ENCODE peak calls at places on chromosomes 12 and 14, in six cellular contexts. V is neuronal stem cell, Q is IMR-90, M is mesenchymal stem cell, W is H9, B is H1. A is an unnamed sample.

GRCh38 chr12:89827592-89827991 is 119.0 kb upstream of the ATP2B1 start:
- DNase-seq in V (peak; percentile 6), Q (no peak), M (no peak), W (no peak), B (no peak), A (peak; percentile 52)

GRCh38 chr14:97058071-97058470 is 260.9 kb downstream of the VRK1 start:
- DNase-seq in V (no peak), Q (no peak), M (no peak), W (no peak), B (no peak), A (no peak)

GRCh38 chr12:106582661-106583577 is at the start of gene RFX4:
- DNase-seq in V (peak; percentile 76), Q (no peak), M (peak; percentile 5), W (peak; percentile 94), B (no peak), A (no peak)

GRCh38 chr14:32059702-32060101 is 17.4 kb upstream of the ARHGAP5 start:
- DNase-seq in V (no peak), Q (no peak), M (no peak), W (no peak), B (no peak), A (no peak)

GRCh38 chr12:96343347-96343954 is 56.8 kb downstream of the CDK17 start:
- DNase-seq in V (no peak), Q (peak; percentile 22), M (no peak), W (no peak), B (no peak), A (no peak)

GRCh38 chr12:111418594-111418880 is 12.8 kb downstream of the SH2B3 start:
- DNase-seq in V (no peak), Q (no peak), M (no peak), W (peak; percentile 47), B (no peak), A (no peak)

GRCh38 chr12:120783197-120783596 is 57.6 kb downstream of the ACADS start:
- DNase-seq in V (no peak), Q (peak; percentile 87), M (peak; percentile 66), W (no peak), B (no peak), A (peak; percentile 76)

GRCh38 chr14:35789651-35790050 is 19.4 kb downstream of the RALGAPA1 start:
- DNase-seq in V (no peak), Q (peak; percentile 68), M (no peak), W (no peak), B (no peak), A (no peak)

GRCh38 chr14:22555573-22556011 is 33.4 kb downstream of the DAD1 start:
- DNase-seq in V (no peak), Q (peak; percentile 52), M (no peak), W (no peak), B (no peak), A (no peak)

GRCh38 chr12:131250028-131250950 is 296.6 kb downstream of the ADGRD1 start:
- DNase-seq in V (no peak), Q (no peak), M (no peak), W (no peak), B (no peak), A (no peak)
- H3K14ac ChIP-seq in V (no peak overlapping the region), Q (no peak overlapping the region), M (no peak overlapping the region), W (peak overlapping the region; percentile 62), B (no peak overlapping the region), A (no peak overlapping the region)

GRCh38 chr14:59215353-59215752 is 26.9 kb downstream of the DAAM1 start:
- DNase-seq in V (no peak), Q (peak; percentile 77), M (no peak), W (no peak), B (no peak), A (peak; percentile 1)

GRCh38 chr14:59215757-59216156 is 27.3 kb downstream of the DAAM1 start:
- DNase-seq in V (no peak), Q (no peak), M (no peak), W (no peak), B (no peak), A (peak; percentile 44)

GRCh38 chr14:59217011-59217410 is 28.5 kb downstream of the DAAM1 start:
- DNase-seq in V (no peak), Q (no peak), M (no peak), W (no peak), B (no peak), A (no peak)

GRCh38 chr14:59213368-59214315 is 25.2 kb downstream of the DAAM1 start:
- DNase-seq in V (no peak), Q (peak; percentile 72), M (peak; percentile 34), W (no peak), B (no peak), A (no peak)

DNA sequence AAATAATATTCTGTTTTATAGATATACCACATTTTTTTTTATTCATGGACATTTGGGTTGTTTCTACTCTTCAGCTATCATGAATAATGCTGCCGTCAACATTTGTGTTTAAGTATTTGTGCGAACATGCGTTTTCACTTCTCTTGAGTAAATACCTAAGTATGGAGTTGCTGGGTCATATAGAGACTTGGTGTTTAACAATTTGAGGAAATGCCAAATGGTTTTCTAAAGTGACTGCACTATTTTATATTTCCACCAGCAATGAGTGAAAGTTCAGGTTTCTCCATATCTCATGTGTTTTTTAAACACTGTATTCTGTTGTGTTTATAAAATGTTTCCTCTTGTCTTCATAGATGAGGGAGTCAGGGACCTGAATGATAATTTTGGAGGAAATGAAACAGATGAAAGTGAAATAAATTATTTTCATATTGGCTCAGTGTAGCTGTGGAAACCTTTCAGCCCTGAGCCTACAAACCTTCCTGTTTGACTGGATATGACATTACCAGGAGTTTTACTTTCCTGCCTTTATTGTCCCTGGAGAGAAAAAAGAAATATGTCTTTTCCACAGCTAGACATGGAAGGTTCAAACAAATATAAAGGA is 26.3 kb downstream of the DAAM1 start:
- DNase-seq in V (no peak), Q (no peak), M (no peak), W (no peak), B (no peak), A (no peak)
- H3K27ac ChIP-seq in V (no peak overlapping the region), Q (no peak overlapping the region), M (no peak overlapping the region), W (no peak overlapping the region), B (no peak overlapping the region), A (no peak overlapping the region)

GRCh38 chr12:26833692-26834168 is 736 bp upstream of the ITPR2 start:
- DNase-seq in V (peak; percentile 38), Q (peak; percentile 13), M (peak; percentile 85), W (peak; percentile 85), B (no peak), A (peak; percentile 87)

GRCh38 chr12:26830783-26831601 is 2.0 kb downstream of the ITPR2 start:
- DNase-seq in V (no peak), Q (no peak), M (peak; percentile 28), W (peak; percentile 41), B (no peak), A (peak; percentile 61)

GRCh38 chr12:26830358-26830757 is 2.6 kb downstream of the ITPR2 start:
- DNase-seq in V (no peak), Q (no peak), M (no peak), W (no peak), B (no peak), A (no peak)

GRCh38 chr12:26832817-26833691 is at the start of gene ITPR2:
- DNase-seq in V (peak; percentile 85), Q (peak; percentile 78), M (peak; percentile 96), W (peak; percentile 97), B (peak; percentile 73), A (peak; percentile 97)

GRCh38 chr12:26831959-26832816 is 806 bp downstream of the ITPR2 start:
- DNase-seq in V (peak; percentile 29), Q (peak; percentile 80), M (peak; percentile 87), W (peak; percentile 57), B (no peak), A (peak; percentile 86)
- H3K9ac ChIP-seq in V (peak overlapping the region; percentile 56), Q (peak overlapping the region; percentile 93), M (peak overlapping the region; percentile 99), W (peak overlapping the region; percentile 73), B (peak overlapping the region; percentile 40), A (peak overlapping the region; percentile 65)

DNA sequence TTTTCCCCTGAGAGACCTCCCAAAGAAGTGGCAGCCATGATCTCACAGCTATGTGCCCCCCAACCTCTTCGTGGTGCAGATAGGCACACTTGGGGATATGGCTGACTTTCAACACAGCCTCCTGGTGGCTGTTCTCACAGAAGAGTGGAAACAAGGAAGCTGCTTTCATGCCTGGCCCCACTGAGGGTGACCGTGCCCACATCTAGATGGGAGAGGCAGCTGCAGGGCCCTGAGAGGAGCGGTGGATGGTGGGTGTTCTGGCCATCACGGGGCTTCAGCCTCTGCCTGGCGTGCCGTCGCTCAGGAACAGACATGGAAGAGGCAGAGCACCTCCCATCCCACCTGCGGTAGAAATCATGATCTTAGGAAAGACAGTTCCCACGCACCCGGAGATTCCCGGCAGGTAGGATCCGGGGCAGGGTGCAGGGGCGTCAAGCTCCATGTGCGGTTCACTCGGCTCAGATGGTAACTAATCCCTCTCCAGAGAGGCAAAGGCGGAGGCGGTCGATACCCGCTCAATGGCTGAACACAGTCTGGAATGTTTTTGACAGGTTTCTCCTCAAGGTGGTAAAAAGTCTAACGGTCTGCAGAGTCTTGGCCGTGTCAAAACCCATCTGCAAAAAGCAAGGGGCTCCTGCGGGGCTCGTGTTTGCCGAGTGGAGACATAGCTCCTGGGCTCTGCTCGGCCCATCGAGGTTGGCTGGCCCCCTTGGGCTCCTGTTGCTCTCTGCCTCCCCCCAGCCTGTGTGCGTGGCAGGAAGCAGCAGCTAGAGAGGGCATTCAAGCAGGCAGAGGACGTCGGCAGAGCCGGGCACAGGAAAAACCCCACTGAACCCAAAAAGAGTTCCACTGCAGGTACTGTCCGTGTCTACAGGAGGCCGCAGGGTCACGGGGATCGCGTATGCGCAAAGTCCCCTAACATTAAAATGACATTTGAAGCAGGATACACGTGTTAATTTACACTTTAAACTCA is 225.2 kb upstream of the RTL1 start:
- DNase-seq in V (no peak), Q (no peak), M (no peak), W (peak; percentile 25), B (no peak), A (no peak)
- H3K14ac ChIP-seq in V (no peak overlapping the region), Q (no peak overlapping the region), M (no peak overlapping the region), W (no peak overlapping the region), B (no peak overlapping the region), A (no peak overlapping the region)

DNA sequence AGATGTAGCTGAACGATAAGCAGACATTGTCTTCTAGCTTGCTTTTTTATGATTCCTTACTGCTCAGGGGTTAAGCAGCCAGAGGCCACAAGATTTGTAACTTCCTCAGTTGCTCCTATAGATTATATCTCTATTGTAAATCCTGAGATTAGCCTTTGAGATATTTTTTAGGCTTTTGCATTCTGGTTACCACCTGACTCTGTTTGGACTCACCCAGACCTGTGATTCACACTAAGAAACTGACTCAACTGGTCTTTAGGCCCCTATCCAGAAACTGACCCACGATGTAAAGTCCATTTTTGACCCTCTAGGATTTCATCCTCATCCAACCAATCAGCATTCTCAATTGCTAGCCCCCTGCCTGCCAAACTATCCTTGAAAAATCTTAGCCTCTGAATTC is 194.4 kb downstream of the RASSF9 start:
- DNase-seq in V (no peak), Q (peak; percentile 28), M (no peak), W (no peak), B (no peak), A (no peak)
- H3K27ac ChIP-seq in V (no peak overlapping the region), Q (no peak overlapping the region), M (no peak overlapping the region), W (no peak overlapping the region), B (no peak overlapping the region), A (no peak overlapping the region)

GRCh38 chr12:94615284-94616216 is 34.8 kb downstream of the TMCC3 start:
- DNase-seq in V (no peak), Q (peak; percentile 45), M (no peak), W (no peak), B (no peak), A (peak; percentile 63)
- H3K9ac ChIP-seq in V (no peak overlapping the region), Q (no peak overlapping the region), M (peak overlapping the region; percentile 40), W (no peak overlapping the region), B (no peak overlapping the region), A (peak overlapping the region; percentile 5)